ENCODE peak calls at places on chromosomes 7 and 10, in seven cellular contexts. One of them, this sample, is unnamed.

GRCh38 chr10:103545366-103545765 is 51.9 kb downstream of the NEURL1 start:
- DNase-seq in head of caudate nucleus: no peak
- DNase-seq in amygdala: no peak
- DNase-seq in stimulated activated CD4-positive, alpha-beta T cell treated with anti-CD3 and anti-CD28 coated beads, TNF-alpha, amount 100 ng/mL, for 24 hours: no peak
- DNase-seq in fibroblast of the aortic adventitia: no peak
- DNase-seq in uterus: peak
- DNase-seq in NCI-H187: no peak
- DNase-seq in this sample: no peak

GRCh38 chr10:97898429-97898828 is 48.8 kb downstream of the GOLGA7B start:
- DNase-seq in uterus: no peak
- DNase-seq in head of caudate nucleus: no peak
- DNase-seq in stimulated activated CD4-positive, alpha-beta T cell treated with anti-CD3 and anti-CD28 coated beads, TNF-alpha, amount 100 ng/mL, for 24 hours: no peak
- DNase-seq in fibroblast of the aortic adventitia: no peak
- DNase-seq in NCI-H187: no peak
- DNase-seq in amygdala: no peak
- DNase-seq in this sample: no peak

GRCh38 chr7:50210706-50211115 is 93.8 kb upstream of the IKZF1 start:
- DNase-seq in NCI-H187: no peak
- DNase-seq in uterus: no peak
- DNase-seq in head of caudate nucleus: no peak
- DNase-seq in stimulated activated CD4-positive, alpha-beta T cell treated with anti-CD3 and anti-CD28 coated beads, TNF-alpha, amount 100 ng/mL, for 24 hours: no peak
- DNase-seq in amygdala: no peak
- DNase-seq in fibroblast of the aortic adventitia: no peak
- DNase-seq in this sample: no peak

GRCh38 chr7:127667017-127667670 is 15.2 kb downstream of the SND1 start:
- DNase-seq in NCI-H187: no peak
- DNase-seq in amygdala: no peak
- DNase-seq in head of caudate nucleus: no peak
- DNase-seq in stimulated activated CD4-positive, alpha-beta T cell treated with anti-CD3 and anti-CD28 coated beads, TNF-alpha, amount 100 ng/mL, for 24 hours: no peak
- DNase-seq in uterus: no peak
- DNase-seq in fibroblast of the aortic adventitia: peak
- DNase-seq in this sample: peak

GRCh38 chr7:30212720-30213119 is 71.7 kb upstream of the ZNRF2 start:
- DNase-seq in fibroblast of the aortic adventitia: no peak
- DNase-seq in head of caudate nucleus: no peak
- DNase-seq in uterus: no peak
- DNase-seq in stimulated activated CD4-positive, alpha-beta T cell treated with anti-CD3 and anti-CD28 coated beads, TNF-alpha, amount 100 ng/mL, for 24 hours: no peak
- DNase-seq in amygdala: no peak
- DNase-seq in NCI-H187: no peak
- DNase-seq in this sample: no peak

GRCh38 chr10:14757394-14757793 is 17.3 kb downstream of the FAM107B start:
- DNase-seq in uterus: no peak
- DNase-seq in stimulated activated CD4-positive, alpha-beta T cell treated with anti-CD3 and anti-CD28 coated beads, TNF-alpha, amount 100 ng/mL, for 24 hours: no peak
- DNase-seq in NCI-H187: no peak
- DNase-seq in amygdala: no peak
- DNase-seq in head of caudate nucleus: no peak
- DNase-seq in fibroblast of the aortic adventitia: no peak
- DNase-seq in this sample: peak

GRCh38 chr7:70681847-70682350 is 450.0 kb upstream of the GALNT17 start:
- DNase-seq in fibroblast of the aortic adventitia: no peak
- DNase-seq in stimulated activated CD4-positive, alpha-beta T cell treated with anti-CD3 and anti-CD28 coated beads, TNF-alpha, amount 100 ng/mL, for 24 hours: no peak
- DNase-seq in amygdala: no peak
- DNase-seq in NCI-H187: no peak
- DNase-seq in head of caudate nucleus: no peak
- DNase-seq in uterus: no peak
- DNase-seq in this sample: no peak

GRCh38 chr10:1489801-1490200 is 247.5 kb downstream of the ADARB2 start:
- DNase-seq in NCI-H187: no peak
- DNase-seq in fibroblast of the aortic adventitia: no peak
- DNase-seq in uterus: no peak
- DNase-seq in stimulated activated CD4-positive, alpha-beta T cell treated with anti-CD3 and anti-CD28 coated beads, TNF-alpha, amount 100 ng/mL, for 24 hours: no peak
- DNase-seq in amygdala: no peak
- DNase-seq in head of caudate nucleus: no peak
- DNase-seq in this sample: no peak

GRCh38 chr10:116444527-116445142 is 17.0 kb downstream of the PNLIPRP3 start:
- DNase-seq in fibroblast of the aortic adventitia: peak
- DNase-seq in amygdala: no peak
- DNase-seq in uterus: no peak
- DNase-seq in stimulated activated CD4-positive, alpha-beta T cell treated with anti-CD3 and anti-CD28 coated beads, TNF-alpha, amount 100 ng/mL, for 24 hours: no peak
- DNase-seq in head of caudate nucleus: no peak
- DNase-seq in NCI-H187: no peak
- DNase-seq in this sample: peak

GRCh38 chr7:141014091-141014490 is 661 bp downstream of the MRPS33 start:
- DNase-seq in fibroblast of the aortic adventitia: no peak
- DNase-seq in stimulated activated CD4-positive, alpha-beta T cell treated with anti-CD3 and anti-CD28 coated beads, TNF-alpha, amount 100 ng/mL, for 24 hours: no peak
- DNase-seq in NCI-H187: no peak
- DNase-seq in amygdala: no peak
- DNase-seq in head of caudate nucleus: no peak
- DNase-seq in uterus: no peak
- DNase-seq in this sample: peak

GRCh38 chr10:113410618-113411017 is 142.2 kb upstream of the HABP2 start:
- DNase-seq in NCI-H187: no peak
- DNase-seq in stimulated activated CD4-positive, alpha-beta T cell treated with anti-CD3 and anti-CD28 coated beads, TNF-alpha, amount 100 ng/mL, for 24 hours: no peak
- DNase-seq in fibroblast of the aortic adventitia: no peak
- DNase-seq in amygdala: no peak
- DNase-seq in uterus: no peak
- DNase-seq in head of caudate nucleus: no peak
- DNase-seq in this sample: no peak

GRCh38 chr7:98795741-98796493 is 73.9 kb downstream of the TMEM130 start:
- DNase-seq in NCI-H187: no peak
- DNase-seq in stimulated activated CD4-positive, alpha-beta T cell treated with anti-CD3 and anti-CD28 coated beads, TNF-alpha, amount 100 ng/mL, for 24 hours: no peak
- DNase-seq in fibroblast of the aortic adventitia: peak
- DNase-seq in amygdala: no peak
- DNase-seq in uterus: no peak
- DNase-seq in head of caudate nucleus: no peak
- DNase-seq in this sample: peak

GRCh38 chr10:113100299-113100680 is 150.2 kb downstream of the TCF7L2 start:
- DNase-seq in head of caudate nucleus: no peak
- DNase-seq in amygdala: no peak
- DNase-seq in fibroblast of the aortic adventitia: no peak
- DNase-seq in NCI-H187: no peak
- DNase-seq in uterus: no peak
- DNase-seq in stimulated activated CD4-positive, alpha-beta T cell treated with anti-CD3 and anti-CD28 coated beads, TNF-alpha, amount 100 ng/mL, for 24 hours: no peak
- DNase-seq in this sample: no peak

GRCh38 chr10:70381491-70382421 is 669 bp downstream of the LRRC20 start:
- DNase-seq in uterus: peak
- DNase-seq in stimulated activated CD4-positive, alpha-beta T cell treated with anti-CD3 and anti-CD28 coated beads, TNF-alpha, amount 100 ng/mL, for 24 hours: peak
- DNase-seq in fibroblast of the aortic adventitia: peak
- DNase-seq in amygdala: no peak
- DNase-seq in NCI-H187: peak
- DNase-seq in head of caudate nucleus: peak
- DNase-seq in this sample: peak

GRCh38 chr10:92200564-92200963 is 90.3 kb downstream of the CPEB3 start:
- DNase-seq in NCI-H187: no peak
- DNase-seq in fibroblast of the aortic adventitia: no peak
- DNase-seq in head of caudate nucleus: no peak
- DNase-seq in uterus: no peak
- DNase-seq in amygdala: no peak
- DNase-seq in stimulated activated CD4-positive, alpha-beta T cell treated with anti-CD3 and anti-CD28 coated beads, TNF-alpha, amount 100 ng/mL, for 24 hours: no peak
- DNase-seq in this sample: peak

GRCh38 chr7:68218461-68218860 is 1221.8 kb downstream of the TYW1 start:
- DNase-seq in NCI-H187: no peak
- DNase-seq in head of caudate nucleus: no peak
- DNase-seq in amygdala: no peak
- DNase-seq in stimulated activated CD4-positive, alpha-beta T cell treated with anti-CD3 and anti-CD28 coated beads, TNF-alpha, amount 100 ng/mL, for 24 hours: no peak
- DNase-seq in uterus: no peak
- DNase-seq in fibroblast of the aortic adventitia: no peak
- DNase-seq in this sample: no peak

GRCh38 chr7:40301486-40302065 is 166.8 kb downstream of the SUGCT start:
- DNase-seq in amygdala: no peak
- DNase-seq in fibroblast of the aortic adventitia: peak
- DNase-seq in uterus: no peak
- DNase-seq in head of caudate nucleus: no peak
- DNase-seq in stimulated activated CD4-positive, alpha-beta T cell treated with anti-CD3 and anti-CD28 coated beads, TNF-alpha, amount 100 ng/mL, for 24 hours: no peak
- DNase-seq in NCI-H187: no peak
- DNase-seq in this sample: peak

GRCh38 chr10:73780301-73780700 is 1.5 kb upstream of the CHCHD1 start:
- DNase-seq in fibroblast of the aortic adventitia: no peak
- DNase-seq in head of caudate nucleus: no peak
- DNase-seq in amygdala: no peak
- DNase-seq in uterus: no peak
- DNase-seq in stimulated activated CD4-positive, alpha-beta T cell treated with anti-CD3 and anti-CD28 coated beads, TNF-alpha, amount 100 ng/mL, for 24 hours: no peak
- DNase-seq in NCI-H187: no peak
- DNase-seq in this sample: no peak

GRCh38 chr7:113955157-113955556 is 36.3 kb upstream of the PPP1R3A start:
- DNase-seq in NCI-H187: no peak
- DNase-seq in fibroblast of the aortic adventitia: no peak
- DNase-seq in stimulated activated CD4-positive, alpha-beta T cell treated with anti-CD3 and anti-CD28 coated beads, TNF-alpha, amount 100 ng/mL, for 24 hours: no peak
- DNase-seq in amygdala: no peak
- DNase-seq in uterus: no peak
- DNase-seq in head of caudate nucleus: no peak
- DNase-seq in this sample: no peak

GRCh38 chr10:132229834-132230556 is 43.2 kb downstream of the DPYSL4 start:
- DNase-seq in NCI-H187: no peak
- DNase-seq in amygdala: no peak
- DNase-seq in fibroblast of the aortic adventitia: no peak
- DNase-seq in head of caudate nucleus: no peak
- DNase-seq in uterus: no peak
- DNase-seq in stimulated activated CD4-positive, alpha-beta T cell treated with anti-CD3 and anti-CD28 coated beads, TNF-alpha, amount 100 ng/mL, for 24 hours: peak
- DNase-seq in this sample: peak

GRCh38 chr10:76885815-76886214 is 751.8 kb downstream of the KCNMA1 start:
- DNase-seq in amygdala: no peak
- DNase-seq in head of caudate nucleus: no peak
- DNase-seq in stimulated activated CD4-positive, alpha-beta T cell treated with anti-CD3 and anti-CD28 coated beads, TNF-alpha, amount 100 ng/mL, for 24 hours: no peak
- DNase-seq in fibroblast of the aortic adventitia: peak
- DNase-seq in uterus: no peak
- DNase-seq in NCI-H187: no peak
- DNase-seq in this sample: no peak

GRCh38 chr10:47107226-47107625 is 192.8 kb upstream of the GDF10 start:
- DNase-seq in amygdala: no peak
- DNase-seq in head of caudate nucleus: no peak
- DNase-seq in uterus: no peak
- DNase-seq in NCI-H187: no peak
- DNase-seq in fibroblast of the aortic adventitia: no peak
- DNase-seq in stimulated activated CD4-positive, alpha-beta T cell treated with anti-CD3 and anti-CD28 coated beads, TNF-alpha, amount 100 ng/mL, for 24 hours: no peak
- DNase-seq in this sample: no peak

GRCh38 chr10:59463909-59464308 is 101.6 kb upstream of the FAM13C start:
- DNase-seq in stimulated activated CD4-positive, alpha-beta T cell treated with anti-CD3 and anti-CD28 coated beads, TNF-alpha, amount 100 ng/mL, for 24 hours: no peak
- DNase-seq in fibroblast of the aortic adventitia: no peak
- DNase-seq in NCI-H187: no peak
- DNase-seq in amygdala: no peak
- DNase-seq in head of caudate nucleus: no peak
- DNase-seq in uterus: no peak
- DNase-seq in this sample: no peak

GRCh38 chr10:1050145-1050544 is 1.2 kb upstream of the IDI1 start:
- DNase-seq in amygdala: no peak
- DNase-seq in head of caudate nucleus: no peak
- DNase-seq in fibroblast of the aortic adventitia: peak
- DNase-seq in uterus: no peak
- DNase-seq in NCI-H187: no peak
- DNase-seq in stimulated activated CD4-positive, alpha-beta T cell treated with anti-CD3 and anti-CD28 coated beads, TNF-alpha, amount 100 ng/mL, for 24 hours: no peak
- DNase-seq in this sample: peak

GRCh38 chr10:123354521-123354920 is 200.3 kb downstream of the BUB3 start:
- DNase-seq in NCI-H187: no peak
- DNase-seq in uterus: no peak
- DNase-seq in amygdala: no peak
- DNase-seq in fibroblast of the aortic adventitia: no peak
- DNase-seq in stimulated activated CD4-positive, alpha-beta T cell treated with anti-CD3 and anti-CD28 coated beads, TNF-alpha, amount 100 ng/mL, for 24 hours: no peak
- DNase-seq in head of caudate nucleus: no peak
- DNase-seq in this sample: no peak

GRCh38 chr10:50885097-50885859 is at the start of gene A1CF:
- DNase-seq in head of caudate nucleus: no peak
- DNase-seq in amygdala: no peak
- DNase-seq in uterus: no peak
- DNase-seq in fibroblast of the aortic adventitia: no peak
- DNase-seq in NCI-H187: no peak
- DNase-seq in stimulated activated CD4-positive, alpha-beta T cell treated with anti-CD3 and anti-CD28 coated beads, TNF-alpha, amount 100 ng/mL, for 24 hours: no peak
- DNase-seq in this sample: no peak

GRCh38 chr10:62788861-62789467 is 15.6 kb upstream of the ADO start:
- DNase-seq in fibroblast of the aortic adventitia: peak
- DNase-seq in NCI-H187: no peak
- DNase-seq in amygdala: no peak
- DNase-seq in head of caudate nucleus: no peak
- DNase-seq in uterus: no peak
- DNase-seq in stimulated activated CD4-positive, alpha-beta T cell treated with anti-CD3 and anti-CD28 coated beads, TNF-alpha, amount 100 ng/mL, for 24 hours: no peak
- DNase-seq in this sample: peak

GRCh38 chr10:117221156-117221711 is 19.7 kb upstream of the SLC18A2 start:
- DNase-seq in head of caudate nucleus: no peak
- DNase-seq in NCI-H187: no peak
- DNase-seq in stimulated activated CD4-positive, alpha-beta T cell treated with anti-CD3 and anti-CD28 coated beads, TNF-alpha, amount 100 ng/mL, for 24 hours: no peak
- DNase-seq in fibroblast of the aortic adventitia: peak
- DNase-seq in amygdala: no peak
- DNase-seq in uterus: no peak
- DNase-seq in this sample: peak

GRCh38 chr10:91525939-91526712 is 106.7 kb downstream of the PPP1R3C start:
- DNase-seq in head of caudate nucleus: no peak
- DNase-seq in stimulated activated CD4-positive, alpha-beta T cell treated with anti-CD3 and anti-CD28 coated beads, TNF-alpha, amount 100 ng/mL, for 24 hours: no peak
- DNase-seq in NCI-H187: no peak
- DNase-seq in fibroblast of the aortic adventitia: no peak
- DNase-seq in amygdala: no peak
- DNase-seq in uterus: no peak
- DNase-seq in this sample: no peak

GRCh38 chr7:26284477-26284876 is 7.2 kb upstream of the SNX10 start:
- DNase-seq in uterus: no peak
- DNase-seq in amygdala: no peak
- DNase-seq in fibroblast of the aortic adventitia: no peak
- DNase-seq in NCI-H187: no peak
- DNase-seq in stimulated activated CD4-positive, alpha-beta T cell treated with anti-CD3 and anti-CD28 coated beads, TNF-alpha, amount 100 ng/mL, for 24 hours: no peak
- DNase-seq in head of caudate nucleus: no peak
- DNase-seq in this sample: no peak

GRCh38 chr7:141118809-141119586 is 45.1 kb downstream of the TMEM178B start:
- DNase-seq in fibroblast of the aortic adventitia: no peak
- DNase-seq in NCI-H187: no peak
- DNase-seq in amygdala: no peak
- DNase-seq in stimulated activated CD4-positive, alpha-beta T cell treated with anti-CD3 and anti-CD28 coated beads, TNF-alpha, amount 100 ng/mL, for 24 hours: no peak
- DNase-seq in uterus: no peak
- DNase-seq in head of caudate nucleus: no peak
- DNase-seq in this sample: no peak

GRCh38 chr10:34861293-34862004 is 46.4 kb upstream of the PARD3 start:
- DNase-seq in fibroblast of the aortic adventitia: peak
- DNase-seq in uterus: peak
- DNase-seq in stimulated activated CD4-positive, alpha-beta T cell treated with anti-CD3 and anti-CD28 coated beads, TNF-alpha, amount 100 ng/mL, for 24 hours: no peak
- DNase-seq in NCI-H187: peak
- DNase-seq in head of caudate nucleus: no peak
- DNase-seq in amygdala: no peak
- DNase-seq in this sample: peak

GRCh38 chr7:121475806-121476205 is 79.7 kb upstream of the FAM3C start:
- DNase-seq in fibroblast of the aortic adventitia: peak
- DNase-seq in uterus: peak
- DNase-seq in head of caudate nucleus: no peak
- DNase-seq in NCI-H187: no peak
- DNase-seq in amygdala: no peak
- DNase-seq in stimulated activated CD4-positive, alpha-beta T cell treated with anti-CD3 and anti-CD28 coated beads, TNF-alpha, amount 100 ng/mL, for 24 hours: no peak
- DNase-seq in this sample: peak

GRCh38 chr10:106795619-106796018 is 368.9 kb downstream of the SORCS1 start:
- DNase-seq in stimulated activated CD4-positive, alpha-beta T cell treated with anti-CD3 and anti-CD28 coated beads, TNF-alpha, amount 100 ng/mL, for 24 hours: no peak
- DNase-seq in amygdala: no peak
- DNase-seq in head of caudate nucleus: peak
- DNase-seq in fibroblast of the aortic adventitia: no peak
- DNase-seq in NCI-H187: no peak
- DNase-seq in uterus: peak
- DNase-seq in this sample: no peak

GRCh38 chr7:2508327-2509231 is 11.0 kb upstream of the LFNG start:
- DNase-seq in fibroblast of the aortic adventitia: no peak
- DNase-seq in stimulated activated CD4-positive, alpha-beta T cell treated with anti-CD3 and anti-CD28 coated beads, TNF-alpha, amount 100 ng/mL, for 24 hours: peak
- DNase-seq in head of caudate nucleus: no peak
- DNase-seq in NCI-H187: peak
- DNase-seq in amygdala: no peak
- DNase-seq in uterus: no peak
- DNase-seq in this sample: no peak